ENCODE peak calls at places on chromosomes 16 and 17, in four cellular contexts. T is CD4-positive, CD25-positive, alpha-beta regulatory T cell; E is uterus; B is PC-9. N is an unnamed sample. For H3K4me1 and H3K27me3, the result is how much of the 10 kb centered on the place peaks cover.

GRCh38 chr17:76529224-76529642 is 8.3 kb downstream of the CYGB start:
- DNase-seq in T (no peak), E (peak), B (peak), N (no peak)

GRCh38 chr16:54284931-54285413 is 1.6 kb downstream of the IRX3 start:
- DNase-seq in E (no peak), T (no peak), B (no peak), N (no peak)

GRCh38 chr16:8583199-8583598 is 7.1 kb downstream of the TMEM114 start:
- DNase-seq in B (no peak), T (no peak), E (no peak), N (no peak)

GRCh38 chr17:47907932-47908562 is 12.0 kb downstream of the SP2 start:
- DNase-seq in B (no peak), T (no peak), E (no peak), N (no peak)

GRCh38 chr16:17286443-17286842 is 184.3 kb downstream of the XYLT1 start:
- DNase-seq in E (no peak), B (no peak), T (no peak), N (no peak)

GRCh38 chr17:71464241-71464640 is 656.6 kb upstream of the SOX9 start:
- DNase-seq in E (no peak), T (no peak), B (no peak), N (no peak)

GRCh38 chr16:48013476-48013875 is 142.3 kb downstream of the ABCC12 start:
- DNase-seq in E (no peak), T (no peak), B (peak), N (no peak)

GRCh38 chr16:64196444-64196843 is 925.4 kb downstream of the CDH11 start:
- DNase-seq in E (no peak), T (no peak), B (no peak), N (no peak)

GRCh38 chr16:1153480-1154160 is 714 bp downstream of the CACNA1H start:
- DNase-seq in E (no peak), T (no peak), B (no peak), N (no peak)

GRCh38 chr17:27180322-27180721 is 113.6 kb upstream of the WSB1 start:
- DNase-seq in B (no peak), E (no peak), T (no peak), N (no peak)

GRCh38 chr16:50096791-50097190 is 31.0 kb downstream of the HEATR3 start:
- DNase-seq in E (no peak), T (no peak), B (no peak), N (no peak)

GRCh38 chr17:7840441-7840840 is 6.4 kb downstream of the KDM6B start:
- DNase-seq in T (no peak), E (no peak), B (no peak), N (no peak)

GRCh38 chr17:36946726-36947091 is 2.0 kb upstream of the AATF start:
- DNase-seq in B (no peak), E (no peak), T (no peak), N (no peak)

GRCh38 chr17:19647697-19648474 is 665 bp upstream of the ALDH3A2 start:
- DNase-seq in T (no peak), B (peak), E (peak), N (peak)

GRCh38 chr17:16419074-16419928 is 3.9 kb downstream of the TRPV2 start:
- DNase-seq in E (no peak), T (no peak), B (peak), N (no peak)

GRCh38 chr16:84926462-84926861 is 84.9 kb downstream of the ZDHHC7 start:
- DNase-seq in B (no peak), T (no peak), E (no peak), N (no peak)

GRCh38 chr16:73616186-73616585 is 568.3 kb upstream of the ZFHX3 start:
- DNase-seq in B (no peak), E (no peak), T (no peak), N (no peak)

GRCh38 chr16:53429221-53429943 is 4.9 kb upstream of the RBL2 start:
- DNase-seq in E (peak), B (peak), T (no peak), N (no peak)

GRCh38 chr16:56606071-56606687 is 2.2 kb upstream of the MT2A start:
- DNase-seq in T (no peak), B (no peak), E (peak), N (no peak)

GRCh38 chr17:5500247-5500803 is 14.0 kb downstream of the MIS12 start:
- DNase-seq in B (no peak), T (peak), E (no peak), N (peak)

GRCh38 chr17:40914456-40914855 is 23.0 kb downstream of the KRT23 start:
- DNase-seq in T (no peak), B (no peak), E (no peak), N (no peak)

GRCh38 chr17:31078290-31078689 is 16.5 kb upstream of the NF1 start:
- DNase-seq in B (no peak), E (no peak), T (no peak), N (no peak)

GRCh38 chr17:55420776-55421178 is 858 bp downstream of the MMD start:
- DNase-seq in E (peak), B (no peak), T (peak), N (peak)

GRCh38 chr16:88298166-88298881 is 84.4 kb upstream of the ZNF469 start:
- DNase-seq in E (no peak), T (no peak), B (no peak), N (no peak)

GRCh38 chr16:12170103-12171025 is 193.8 kb downstream of the SNX29 start:
- DNase-seq in B (no peak), T (no peak), E (peak), N (no peak)

GRCh38 chr17:14300628-14301278 is at the start of gene HS3ST3B1:
- DNase-seq in B (no peak), E (peak), T (peak), N (peak)

GRCh38 chr17:77778636-77779524 is 179.6 kb upstream of the TNRC6C start:
- DNase-seq in E (no peak), T (no peak), B (no peak), N (no peak)

GRCh38 chr16:84896847-84897246 is 77.1 kb downstream of the CRISPLD2 start:
- DNase-seq in E (no peak), B (no peak), T (no peak), N (no peak)

GRCh38 chr16:74921051-74921450 is 63.9 kb downstream of the WDR59 start:
- DNase-seq in E (no peak), T (no peak), B (no peak), N (no peak)

GRCh38 chr17:39700148-39700987 is 504 bp downstream of the ERBB2 start:
- DNase-seq in T (no peak), B (peak), E (no peak), N (no peak)

GRCh38 chr16:10693889-10694288 is 841 bp downstream of the TEKT5 start:
- DNase-seq in E (no peak), B (no peak), T (no peak), N (no peak)

GRCh38 chr16:89324056-89325010 is 106.8 kb downstream of the ZNF778 start:
- DNase-seq in T (no peak), B (no peak), E (no peak), N (no peak)

GRCh38 chr17:51185763-51186332 is 19.6 kb downstream of the NME2 start:
- DNase-seq in T (no peak), E (no peak), B (no peak), N (no peak)

GRCh38 chr17:18951941-18952842 is at the start of gene SLC5A10:
- DNase-seq in E (no peak), T (no peak), B (no peak), N (no peak)

GRCh38 chr17:78826836-78827509 is 13.6 kb downstream of the USP36 start:
- DNase-seq in E (no peak), B (no peak), T (no peak), N (no peak)

GRCh38 chr16:16149710-16150116 is 73.6 kb downstream of the ABCC6 start:
- DNase-seq in T (no peak), E (no peak), B (no peak), N (no peak)

DNA sequence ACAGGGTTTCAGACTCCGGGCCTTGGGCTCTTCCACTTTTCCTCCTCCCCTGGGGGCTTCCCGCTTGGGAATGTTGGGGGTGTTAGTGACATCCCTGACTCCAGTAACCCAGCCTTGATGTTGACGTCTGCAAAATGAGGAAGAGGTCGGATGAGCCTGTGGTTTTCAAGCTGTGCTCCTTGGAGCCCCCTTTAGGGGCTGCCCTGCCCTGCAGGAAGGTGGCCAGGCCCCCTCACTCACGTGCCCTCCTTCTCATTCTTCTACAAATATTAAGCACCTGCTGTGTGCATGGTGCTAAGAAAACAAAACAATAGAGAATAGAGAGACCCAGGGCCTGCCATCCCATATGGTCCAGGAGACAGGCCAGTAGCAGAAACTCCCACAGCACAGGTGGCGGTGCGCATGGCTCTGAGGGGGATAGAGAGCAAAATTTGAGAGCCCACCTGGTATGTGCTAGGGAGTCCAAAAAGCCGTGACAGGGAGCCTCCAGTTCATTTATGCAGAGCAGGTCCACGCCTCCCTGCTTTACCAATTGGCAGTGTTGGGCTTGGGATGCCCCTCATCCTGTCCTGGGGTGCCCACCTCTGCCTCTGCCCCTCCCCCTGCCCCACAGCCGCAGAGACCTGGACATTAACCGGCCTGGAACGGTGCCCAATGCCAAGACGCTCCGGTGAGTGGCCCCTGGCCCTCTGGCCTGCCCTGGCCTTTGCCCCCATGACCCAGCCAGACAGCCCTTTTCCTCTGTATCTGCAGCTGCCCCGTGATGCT is 7.4 kb downstream of the NDRG4 start:
- DNase-seq in B (no peak), E (no peak), T (no peak), N (no peak)
- H3K4me1 ChIP-seq in B (under half), E (under half), T (under half), N (under half)

GRCh38 chr16:76237471-76237870 is 39.7 kb upstream of the CNTNAP4 start:
- DNase-seq in T (no peak), E (no peak), B (no peak), N (no peak)
- H3K4me3 ChIP-seq in T (no peak), E (no peak), B (no peak), N (no peak)

GRCh38 chr17:81839301-81839700 is 4.5 kb upstream of the PPP1R27 start:
- DNase-seq in B (no peak), T (no peak), E (no peak), N (no peak)
- H3K27me3 ChIP-seq in B (under half), T (under half), E (under half), N (under half)

DNA sequence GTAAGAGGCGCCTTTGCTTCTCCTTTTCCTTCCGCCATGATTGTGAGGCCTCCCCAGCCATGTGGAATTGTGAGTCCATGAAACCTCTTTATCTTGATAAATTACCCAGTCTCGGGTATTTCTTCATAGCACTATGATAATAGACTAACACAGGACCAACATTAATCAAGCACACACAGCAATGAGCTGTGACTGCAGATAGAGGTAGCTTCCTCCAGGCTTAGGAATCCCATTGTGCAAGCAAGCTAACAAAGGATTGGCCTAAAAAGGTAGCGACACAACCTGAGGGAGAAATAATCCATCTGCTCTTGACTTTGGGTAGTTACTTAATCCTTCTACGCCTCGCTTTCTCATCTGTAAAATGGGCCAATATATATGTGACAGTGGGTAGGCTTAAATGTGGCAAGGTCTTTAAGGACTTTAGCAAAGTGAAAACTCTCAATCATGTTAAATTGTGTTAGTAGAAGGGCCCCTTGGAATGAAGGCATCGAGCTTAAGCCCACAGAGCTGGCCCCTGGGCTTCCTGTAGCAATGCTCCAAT is 393.6 kb downstream of the SOX9 start:
- DNase-seq in E (no peak), B (no peak), T (no peak), N (no peak)
- H3K4me1 ChIP-seq in E (under half), B (under half), T (under half), N (under half)

DNA sequence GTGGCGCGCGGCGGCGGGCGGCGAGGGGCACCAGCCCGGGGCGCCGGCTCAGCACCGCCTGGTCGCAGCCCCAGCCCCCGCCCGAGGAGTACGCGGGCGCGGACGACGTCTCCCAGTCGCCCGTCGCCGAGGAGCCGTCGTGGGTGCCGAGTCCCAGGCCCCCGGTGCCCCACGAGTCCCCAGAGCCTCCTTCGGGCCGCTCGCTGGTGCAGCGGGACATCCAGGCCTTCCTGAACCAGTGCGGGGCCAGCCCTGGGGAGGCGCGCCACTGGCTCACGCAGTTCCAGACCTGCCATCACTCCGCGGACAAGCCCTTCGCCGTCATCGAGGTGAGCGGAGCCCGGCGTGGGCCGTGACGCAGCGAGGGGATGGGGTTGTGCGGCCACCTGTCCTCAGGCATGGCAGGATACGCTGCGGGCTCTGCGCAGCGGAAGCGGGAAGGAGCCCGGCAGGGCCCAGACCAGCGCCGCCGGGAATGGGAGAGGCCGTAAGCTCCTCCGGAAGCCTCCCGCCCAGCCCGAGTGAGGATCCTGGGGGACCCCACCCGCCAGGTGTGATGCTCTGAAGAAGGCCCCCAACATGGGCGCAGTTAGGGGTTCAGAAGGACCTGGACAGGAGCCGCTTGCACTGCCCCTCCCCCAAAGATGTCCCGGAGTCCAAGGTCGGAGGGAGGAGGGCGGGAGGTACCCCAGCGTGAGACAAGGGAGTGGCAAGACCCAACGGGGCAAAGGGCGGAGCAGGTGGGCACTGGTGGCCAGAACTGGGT is 522 bp downstream of the NAGS start:
- DNase-seq in E (no peak), T (peak), B (no peak), N (no peak)
- H3K4me3 ChIP-seq in E (peak), T (no peak), B (no peak), N (peak)

N was measured in CD4-positive, alpha-beta memory T cell.